ENCODE peak calls at places on chromosomes 6 and 20, in six cellular contexts. H is left ventricle myocardium inferior, C is GM06990, A is HCT116, K is fibroblast of lung, I is ascending aorta. B is an unnamed sample.

GRCh38 chr6:45127185-45127584 is 200.9 kb upstream of the RUNX2 start:
- DNase-seq in H (no peak), C (no peak), A (no peak), K (no peak), I (no peak), B (no peak)

GRCh38 chr6:2101213-2101612 is 144.2 kb downstream of the GMDS start:
- DNase-seq in H (no peak), C (no peak), A (no peak), K (no peak), I (no peak), B (no peak)

GRCh38 chr6:159819932-159820640 is 20.0 kb downstream of the PNLDC1 start:
- DNase-seq in H (no peak), C (peak), A (no peak), K (no peak), I (no peak), B (no peak)

GRCh38 chr6:19415605-19416326 is 421.4 kb upstream of the ID4 start:
- DNase-seq in H (no peak), C (no peak), A (peak), K (peak), I (no peak), B (no peak)

GRCh38 chr6:136085370-136086115 is 164.6 kb downstream of the MTFR2 start:
- DNase-seq in H (no peak), C (no peak), A (no peak), K (peak), I (no peak), B (no peak)

GRCh38 chr20:47360489-47361267 is 4.2 kb upstream of the ZMYND8 start:
- DNase-seq in H (peak), C (peak), A (peak), K (peak), I (peak), B (no peak)

GRCh38 chr6:12939314-12939713 is 222.7 kb downstream of the PHACTR1 start:
- DNase-seq in H (no peak), C (no peak), A (no peak), K (peak), I (no peak), B (no peak)

GRCh38 chr6:116680880-116681672 is at the start of gene KPNA5:
- DNase-seq in H (peak), C (peak), A (peak), K (peak), I (peak), B (peak)

GRCh38 chr6:9634776-9635175 is 780.1 kb downstream of the TFAP2A start:
- DNase-seq in H (no peak), C (no peak), A (no peak), K (no peak), I (no peak), B (no peak)

GRCh38 chr20:37393196-37393862 is 47.4 kb downstream of the SRC start:
- DNase-seq in H (no peak), C (no peak), A (no peak), K (no peak), I (no peak), B (no peak)

GRCh38 chr20:25310268-25310920 is 62.5 kb downstream of the PYGB start:
- DNase-seq in H (no peak), C (no peak), A (peak), K (peak), I (peak), B (peak)

GRCh38 chr6:34583461-34583860 is 27.3 kb upstream of the SPDEF start:
- DNase-seq in H (no peak), C (no peak), A (no peak), K (no peak), I (no peak), B (no peak)

GRCh38 chr20:20214757-20215275 is 153.1 kb upstream of the INSM1 start:
- DNase-seq in H (no peak), C (no peak), A (no peak), K (no peak), I (no peak), B (no peak)

GRCh38 chr20:47051936-47052566 is 157.4 kb downstream of the EYA2 start:
- DNase-seq in H (no peak), C (no peak), A (no peak), K (no peak), I (no peak), B (no peak)

GRCh38 chr6:20211941-20212391 is 303 bp downstream of the MBOAT1 start:
- DNase-seq in H (no peak), C (no peak), A (no peak), K (peak), I (no peak), B (no peak)

GRCh38 chr20:49575551-49576060 is 7.7 kb upstream of the PTGIS start:
- DNase-seq in H (no peak), C (no peak), A (no peak), K (peak), I (no peak), B (no peak)

GRCh38 chr6:34131326-34132081 is 14.4 kb downstream of the GRM4 start:
- DNase-seq in H (no peak), C (no peak), A (no peak), K (no peak), I (no peak), B (no peak)

GRCh38 chr20:9427977-9428607 is 86.3 kb upstream of the LAMP5 start:
- DNase-seq in H (no peak), C (no peak), A (no peak), K (no peak), I (no peak), B (no peak)

GRCh38 chr6:166495487-166496314 is 90.8 kb downstream of the RAMACL start:
- DNase-seq in H (no peak), C (no peak), A (no peak), K (no peak), I (no peak), B (no peak)

GRCh38 chr20:63536241-63536977 is 767 bp downstream of the PTK6 start:
- DNase-seq in H (no peak), C (peak), A (no peak), K (no peak), I (no peak), B (no peak)

GRCh38 chr6:33695451-33695855 is 16.0 kb downstream of the UQCC2 start:
- DNase-seq in H (no peak), C (no peak), A (no peak), K (no peak), I (no peak), B (no peak)

GRCh38 chr20:52191132-52191435 is 495 bp downstream of the ZFP64 start:
- DNase-seq in H (no peak), C (no peak), A (no peak), K (no peak), I (no peak), B (no peak)
- TF ChIP-seq CTCF in H (no peak), C (no peak), A (no peak), K (no peak), I (no peak), B (no peak)

GRCh38 chr6:100796049-100796823 is 84.9 kb downstream of the ASCC3 start:
- DNase-seq in H (no peak), C (peak), A (no peak), K (no peak), I (no peak), B (no peak)
- TF ChIP-seq CTCF in H (no peak), C (peak), A (no peak), K (no peak), I (no peak), B (no peak)

GRCh38 chr6:3432416-3432815 is 24.4 kb downstream of the SLC22A23 start:
- DNase-seq in H (no peak), C (no peak), A (no peak), K (no peak), I (no peak), B (no peak)

GRCh38 chr6:3431994-3432393 is 24.9 kb downstream of the SLC22A23 start:
- DNase-seq in H (no peak), C (no peak), A (no peak), K (no peak), I (no peak), B (no peak)

GRCh38 chr6:3428700-3429099 is 28.1 kb downstream of the SLC22A23 start:
- DNase-seq in H (no peak), C (no peak), A (no peak), K (no peak), I (no peak), B (no peak)

GRCh38 chr6:3428247-3428646 is 28.6 kb downstream of the SLC22A23 start:
- DNase-seq in H (no peak), C (no peak), A (no peak), K (no peak), I (no peak), B (no peak)

DNA sequence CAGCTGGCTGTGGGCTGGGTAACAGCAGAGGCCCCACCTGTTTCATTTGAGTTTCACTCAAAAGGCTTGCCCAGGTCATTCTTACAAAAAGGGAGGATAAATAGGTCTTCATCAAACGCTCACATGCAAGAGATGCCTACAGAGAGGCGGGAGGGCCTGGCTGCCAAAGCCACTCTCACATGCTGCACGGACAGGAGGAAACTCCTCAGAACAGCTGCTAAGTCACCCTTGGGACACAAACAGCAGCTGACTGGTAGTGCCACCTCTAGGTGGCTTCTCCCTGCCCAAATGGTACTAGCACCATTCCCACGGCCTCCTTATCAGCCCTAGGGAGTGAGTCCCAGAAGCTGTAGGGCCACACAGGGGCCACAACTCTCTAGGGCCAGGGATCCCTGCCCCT is 23.8 kb downstream of the SLC22A23 start:
- DNase-seq in H (no peak), C (no peak), A (no peak), K (no peak), I (no peak), B (no peak)
- TF ChIP-seq CTCF in H (no peak), C (peak), A (peak), K (no peak), I (no peak), B (no peak)

GRCh38 chr6:111580826-111581505 is 24.7 kb downstream of the TRAF3IP2 start:
- DNase-seq in H (no peak), C (no peak), A (no peak), K (no peak), I (no peak), B (no peak)
- TF ChIP-seq CTCF in H (no peak), C (no peak), A (no peak), K (no peak), I (peak), B (no peak)

GRCh38 chr6:6557871-6558270 is 30.6 kb upstream of the LY86 start:
- DNase-seq in H (no peak), C (no peak), A (no peak), K (no peak), I (no peak), B (no peak)

GRCh38 chr6:6564154-6564553 is 24.4 kb upstream of the LY86 start:
- DNase-seq in H (no peak), C (no peak), A (no peak), K (no peak), I (no peak), B (no peak)

GRCh38 chr6:6557504-6557839 is 31.0 kb upstream of the LY86 start:
- DNase-seq in H (no peak), C (no peak), A (no peak), K (no peak), I (no peak), B (no peak)

GRCh38 chr6:6559994-6560393 is 28.5 kb upstream of the LY86 start:
- DNase-seq in H (no peak), C (no peak), A (no peak), K (no peak), I (no peak), B (no peak)

DNA sequence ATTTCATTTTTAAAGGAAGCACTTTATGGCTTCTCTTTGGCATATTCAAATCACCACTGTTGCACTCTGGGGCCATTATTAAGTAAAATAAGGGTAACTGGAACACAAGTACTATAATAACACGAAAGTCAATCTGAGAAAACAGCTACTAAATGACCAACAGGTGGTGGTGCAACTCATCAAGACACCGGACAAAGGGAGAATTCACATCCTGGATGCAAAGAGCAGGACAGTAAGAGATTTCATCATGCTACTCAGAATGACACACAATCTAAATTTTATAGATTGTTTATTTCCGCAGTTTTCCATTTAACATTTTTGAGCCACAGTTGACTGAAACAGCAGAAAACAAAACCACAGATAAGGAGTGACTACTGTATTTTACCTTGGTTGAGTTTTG is 27.6 kb upstream of the LY86 start:
- DNase-seq in H (no peak), C (no peak), A (peak), K (no peak), I (no peak), B (no peak)
- TF ChIP-seq CTCF in H (peak), C (peak), A (no peak), K (no peak), I (no peak), B (no peak)

GRCh38 chr6:77462359-77463307 is 658 bp downstream of the HTR1B start:
- DNase-seq in H (no peak), C (no peak), A (no peak), K (peak), I (no peak), B (no peak)
- TF ChIP-seq CTCF in H (peak), C (no peak), A (no peak), K (peak), I (peak), B (peak)

GRCh38 chr6:118667988-118668387 is 16.6 kb upstream of the CEP85L start:
- DNase-seq in H (no peak), C (no peak), A (no peak), K (peak), I (no peak), B (no peak)
- TF ChIP-seq CTCF in H (no peak), C (no peak), A (no peak), K (no peak), I (no peak), B (no peak)

GRCh38 chr6:162123797-162124196 is 603.8 kb downstream of the PRKN start:
- DNase-seq in H (no peak), C (no peak), A (no peak), K (no peak), I (no peak), B (no peak)

GRCh38 chr6:162118706-162119105 is 608.9 kb downstream of the PRKN start:
- DNase-seq in H (no peak), C (no peak), A (no peak), K (no peak), I (no peak), B (no peak)

GRCh38 chr6:162124710-162125435 is 602.7 kb downstream of the PRKN start:
- DNase-seq in H (no peak), C (no peak), A (no peak), K (peak), I (no peak), B (no peak)

GRCh38 chr6:162119349-162119748 is 608.2 kb downstream of the PRKN start:
- DNase-seq in H (peak), C (no peak), A (no peak), K (peak), I (no peak), B (no peak)
- TF ChIP-seq CTCF in H (no peak), C (no peak), A (no peak), K (no peak), I (no peak), B (no peak)

DNA sequence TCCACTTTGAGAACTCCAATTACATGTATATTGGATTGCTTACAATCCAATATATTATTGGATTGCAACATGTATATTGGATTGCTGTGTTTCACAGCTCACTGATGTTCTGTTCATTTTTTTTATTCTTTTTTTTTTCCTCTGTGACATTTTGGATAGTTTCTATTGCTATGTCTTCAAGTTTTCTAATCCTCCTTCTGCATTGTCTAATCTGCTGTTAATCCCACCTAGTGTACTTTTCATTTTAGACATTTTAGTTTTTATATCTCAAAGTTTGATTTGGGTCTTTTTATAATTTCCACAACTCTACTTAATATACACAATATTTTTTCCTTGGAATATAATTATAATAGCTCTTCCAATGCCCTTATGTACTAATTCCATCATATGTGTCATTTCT is 34.5 kb downstream of the CNBD2 start:
- DNase-seq in H (no peak), C (no peak), A (no peak), K (no peak), I (no peak), B (no peak)
- TF ChIP-seq CTCF in H (no peak), C (no peak), A (no peak), K (no peak), I (no peak), B (no peak)

B was measured in AG04449.